ENCODE peak calls at places on chromosomes 7 and 10, in nine cellular contexts. Z is AG04449, J is breast epithelium, P is lower leg skin, G is astrocyte of the spinal cord, H is left ventricle myocardium inferior, W is Calu3, I is GM20000, R is choroid plexus epithelial cell. V is an unnamed sample.

GRCh38 chr10:93701903-93702277 is 502 bp downstream of the FRA10AC1 start:
- DNase-seq in G (peak), Z (peak), P (no peak), J (peak), I (peak), W (no peak), R (peak), H (no peak), V (no peak)

GRCh38 chr7:112550468-112551060 is 69.8 kb downstream of the LSMEM1 start:
- DNase-seq in W (peak), R (peak), P (peak), G (peak), I (peak), J (no peak), H (no peak), Z (peak), V (peak)

GRCh38 chr10:110841767-110842267 is 29.9 kb upstream of the PDCD4 start:
- DNase-seq in I (peak), H (no peak), P (no peak), W (no peak), R (no peak), G (no peak), Z (no peak), J (no peak), V (no peak)

GRCh38 chr7:2002561-2003450 is 229.9 kb downstream of the MAD1L1 start:
- DNase-seq in Z (no peak), R (no peak), J (no peak), W (no peak), I (no peak), P (no peak), H (peak), G (no peak), V (no peak)

GRCh38 chr10:52135101-52135500 is 179.0 kb upstream of the DKK1 start:
- DNase-seq in W (no peak), R (no peak), G (no peak), P (no peak), J (no peak), I (no peak), Z (no peak), H (no peak), V (no peak)

GRCh38 chr7:113087278-113087998 is 811 bp upstream of the GPR85 start:
- DNase-seq in R (peak), G (peak), H (no peak), P (no peak), W (no peak), J (no peak), I (no peak), Z (peak), V (no peak)

GRCh38 chr10:129769381-129770116 is 194.5 kb downstream of the EBF3 start:
- DNase-seq in I (no peak), H (no peak), J (no peak), P (no peak), Z (no peak), G (no peak), W (no peak), R (no peak), V (no peak)

GRCh38 chr10:22271786-22272185 is 44.4 kb upstream of the COMMD3 start:
- DNase-seq in G (no peak), R (no peak), I (no peak), H (no peak), W (no peak), J (no peak), P (no peak), Z (no peak), V (no peak)

GRCh38 chr10:119644994-119645393 is 6.2 kb upstream of the BAG3 start:
- DNase-seq in W (no peak), Z (no peak), H (no peak), G (no peak), P (no peak), I (no peak), R (no peak), J (no peak), V (no peak)

GRCh38 chr10:119644215-119644826 is 6.9 kb upstream of the BAG3 start:
- DNase-seq in J (no peak), Z (no peak), G (no peak), H (no peak), I (no peak), W (no peak), R (no peak), P (no peak), V (peak)

GRCh38 chr10:119642556-119643111 is 8.5 kb upstream of the BAG3 start:
- DNase-seq in W (no peak), J (no peak), Z (no peak), G (no peak), I (no peak), P (no peak), R (no peak), H (no peak), V (no peak)

GRCh38 chr10:119640875-119641526 is 10.2 kb upstream of the BAG3 start:
- DNase-seq in Z (no peak), H (no peak), J (no peak), W (no peak), G (no peak), P (no peak), I (no peak), R (no peak), V (no peak)

GRCh38 chr10:119643306-119644214 is 7.6 kb upstream of the BAG3 start:
- DNase-seq in G (peak), Z (no peak), W (no peak), H (no peak), P (no peak), R (no peak), I (no peak), J (no peak), V (no peak)
- TF ChIP-seq CTCF in G (no peak), Z (peak), W (no peak), H (no peak), P (no peak), R (no peak), I (no peak), J (no peak), V (no peak)

GRCh38 chr7:53900856-53901528 is 641.2 kb upstream of the VSTM2A start:
- DNase-seq in R (no peak), G (no peak), P (no peak), Z (no peak), I (no peak), W (no peak), J (no peak), H (no peak), V (no peak)
- TF ChIP-seq CTCF in R (no peak), G (no peak), P (no peak), Z (no peak), I (no peak), W (no peak), J (no peak), H (no peak), V (no peak)

DNA sequence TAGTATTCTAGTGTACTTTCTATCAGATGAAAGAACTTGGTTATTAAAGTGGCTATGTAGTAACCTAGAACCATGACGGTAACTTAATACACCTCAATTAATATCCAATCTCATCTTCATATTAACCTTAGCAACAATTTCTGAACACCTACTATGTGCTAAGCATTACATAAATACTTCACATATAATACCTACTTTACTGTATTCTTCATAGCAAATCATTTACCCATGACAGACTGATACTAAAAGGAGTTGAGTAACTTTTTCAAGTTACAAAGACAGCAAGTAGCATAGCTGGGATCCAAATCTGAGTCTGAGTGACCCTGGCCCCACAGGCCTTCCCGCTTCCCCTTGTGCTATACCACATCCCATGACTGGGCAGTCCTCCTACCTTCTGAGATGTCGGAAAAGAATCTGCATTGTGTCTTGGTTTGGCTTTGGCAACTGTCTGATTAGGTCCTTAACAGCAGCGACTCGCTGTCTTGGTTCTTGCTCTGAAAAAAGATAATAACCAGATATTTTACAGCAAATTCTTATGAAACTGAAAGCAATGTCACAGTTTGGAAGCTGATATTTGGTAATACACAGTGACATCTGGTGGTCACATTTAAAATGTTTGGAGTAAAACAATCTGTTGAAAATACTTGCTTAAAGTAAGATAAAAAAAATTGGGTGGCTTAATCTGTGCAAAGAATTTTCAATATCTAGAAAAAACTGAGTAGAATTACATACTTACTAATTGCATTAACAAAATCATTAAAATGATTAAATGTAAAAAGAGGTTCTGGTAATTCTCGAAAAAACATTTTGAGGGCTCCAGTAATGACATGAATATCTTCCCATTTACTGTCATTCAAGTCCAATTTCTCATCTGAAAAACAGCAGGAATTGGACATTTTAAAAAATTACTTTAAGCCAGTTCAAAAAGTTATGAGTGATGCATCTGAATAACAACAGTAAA is 120.1 kb downstream of the ARHGAP12 start:
- DNase-seq in Z (peak), H (no peak), J (no peak), I (peak), G (peak), W (no peak), R (peak), P (peak), V (no peak)
- TF ChIP-seq CTCF in Z (peak), H (peak), J (peak), I (no peak), G (peak), W (peak), R (peak), P (no peak), V (peak)

DNA sequence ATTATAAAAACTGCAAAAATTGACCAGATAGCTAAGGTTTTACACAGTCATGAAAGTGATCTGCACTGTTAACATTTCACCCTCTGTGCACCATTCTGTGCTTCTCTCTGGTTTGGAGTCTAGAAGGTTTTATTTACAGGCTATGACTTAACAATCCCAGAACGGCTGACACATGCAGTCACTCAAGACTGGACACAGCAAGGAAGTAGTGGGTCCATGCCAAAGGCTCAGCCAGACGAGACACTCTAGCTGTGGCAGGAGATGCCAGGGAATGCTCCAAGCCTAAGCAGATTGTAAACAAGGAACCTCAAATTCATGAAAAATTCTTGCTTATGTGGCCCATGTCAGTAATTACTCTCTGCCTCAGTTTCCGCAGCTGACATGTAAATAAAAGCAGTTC is 131.9 kb downstream of the EGFR start:
- DNase-seq in P (no peak), R (no peak), I (no peak), J (no peak), Z (no peak), W (no peak), H (no peak), G (no peak), V (no peak)
- TF ChIP-seq CTCF in P (no peak), R (no peak), I (no peak), J (no peak), Z (no peak), W (no peak), H (no peak), G (no peak), V (no peak)

DNA sequence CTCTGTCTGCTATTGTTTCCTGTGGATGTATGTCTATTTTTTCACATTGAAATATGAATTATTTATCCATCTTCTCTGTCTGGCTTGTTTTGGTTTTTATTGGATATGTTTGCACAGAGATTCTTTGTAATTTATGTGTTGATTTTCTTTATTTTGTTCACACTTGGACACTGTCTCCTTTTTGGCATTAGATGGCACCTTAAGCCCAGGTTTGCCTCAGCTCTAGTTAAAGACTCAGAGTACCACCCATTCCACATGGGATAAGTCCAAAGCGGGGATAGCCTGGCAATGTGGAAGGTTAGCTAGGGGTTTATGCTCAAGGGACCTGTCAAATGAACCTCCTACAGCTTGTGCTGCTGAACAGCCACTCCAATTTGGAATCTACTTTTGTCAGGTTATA is 14.1 kb downstream of the FEZF1 start:
- DNase-seq in Z (no peak), W (no peak), P (no peak), I (no peak), J (no peak), H (no peak), G (no peak), R (no peak), V (no peak)
- TF ChIP-seq CTCF in Z (no peak), W (no peak), P (no peak), I (no peak), J (no peak), H (no peak), G (no peak), R (no peak), V (no peak)

GRCh38 chr7:98174334-98175259 is 36.6 kb upstream of the BHLHA15 start:
- DNase-seq in H (peak), J (peak), G (no peak), R (no peak), Z (no peak), I (no peak), W (no peak), P (no peak), V (no peak)
- TF ChIP-seq CTCF in H (no peak), J (no peak), G (no peak), R (no peak), Z (no peak), I (no peak), W (no peak), P (no peak), V (no peak)

GRCh38 chr7:149028346-149029109 is at the start of gene PDIA4:
- DNase-seq in P (peak), Z (peak), R (peak), H (peak), W (peak), J (peak), G (peak), I (peak), V (peak)
- TF ChIP-seq CTCF in P (no peak), Z (peak), R (peak), H (peak), W (peak), J (peak), G (peak), I (no peak), V (peak)

DNA sequence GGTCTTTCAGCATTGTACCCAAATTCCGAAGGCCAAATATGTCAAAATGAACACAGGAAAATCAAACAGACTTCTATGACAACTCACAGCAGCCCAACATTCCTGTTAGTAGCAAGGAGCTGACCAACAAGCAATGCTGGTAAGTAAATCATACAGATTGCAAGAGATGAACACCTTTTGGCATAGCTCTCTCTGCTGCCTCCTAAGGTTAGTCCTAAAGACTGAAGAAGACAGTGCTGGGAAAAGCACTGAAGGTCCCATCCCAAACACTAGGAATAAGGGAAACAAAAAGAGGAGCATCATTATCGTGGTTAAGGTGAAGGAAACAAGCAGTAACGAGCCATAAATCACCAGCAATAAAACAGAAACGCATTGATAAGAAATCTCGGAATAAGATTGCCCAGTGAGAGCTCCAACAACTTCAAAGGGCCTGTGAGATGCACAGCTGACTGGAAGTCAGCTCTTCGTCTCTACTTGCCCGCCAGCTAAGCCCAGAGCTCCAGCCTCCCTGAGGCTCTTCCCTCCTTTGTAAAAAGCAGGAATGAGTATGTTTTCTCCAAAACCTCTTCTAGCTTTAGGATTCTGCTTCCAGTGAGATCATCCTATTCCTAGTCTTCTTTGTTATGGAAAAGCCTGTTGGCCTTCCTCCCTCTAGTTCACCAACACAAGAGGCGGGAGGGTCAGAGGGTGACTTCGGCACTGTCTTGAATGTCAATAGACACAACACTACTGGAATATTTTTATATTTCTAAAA is 15.3 kb downstream of the NUDT5 start:
- DNase-seq in H (no peak), W (no peak), G (no peak), I (no peak), J (no peak), Z (no peak), P (no peak), R (no peak), V (no peak)
- TF ChIP-seq CTCF in H (no peak), W (no peak), G (no peak), I (no peak), J (no peak), Z (no peak), P (no peak), R (no peak), V (no peak)

V was measured in neural crest cell.